ENCODE peak calls at places on chromosomes 6 and 20, in eight cellular contexts. O, B, D, Y, V, M, X and W are unnamed samples.

GRCh38 chr20:12698817-12699216 is 310.0 kb upstream of the SPTLC3 start:
- DNase-seq in B (no peak), M (no peak), O (no peak), X (no peak), D (no peak), Y (no peak), V (no peak), W (no peak)

GRCh38 chr20:47262365-47263013 is 94.0 kb downstream of the ZMYND8 start:
- DNase-seq in M (peak; percentile 59), B (no peak), Y (no peak), O (no peak), D (no peak), V (no peak), X (no peak), W (no peak)

GRCh38 chr6:90712165-90712564 is 125.3 kb upstream of the MAP3K7 start:
- DNase-seq in M (no peak), D (no peak), Y (no peak), B (no peak), V (no peak), O (peak; percentile 24), X (no peak), W (no peak)

GRCh38 chr20:25470045-25470444 is 62.6 kb downstream of the GINS1 start:
- DNase-seq in V (no peak), Y (no peak), X (no peak), O (peak; percentile 30), M (no peak), D (peak; percentile 55), B (no peak), W (no peak)

GRCh38 chr6:152979116-152979515 is 3.7 kb downstream of the FBXO5 start:
- DNase-seq in V (no peak), M (no peak), Y (no peak), D (no peak), X (no peak), O (no peak), B (no peak), W (no peak)

GRCh38 chr6:71394001-71394432 is 105.4 kb downstream of the OGFRL1 start:
- DNase-seq in D (no peak), X (no peak), M (no peak), V (no peak), O (peak; percentile 74), Y (no peak), B (no peak), W (no peak)

GRCh38 chr6:116059713-116060571 is 749 bp downstream of the FRK start:
- DNase-seq in O (peak; percentile 11), D (peak; percentile 53), Y (no peak), B (no peak), M (no peak), X (no peak), V (no peak), W (no peak)

GRCh38 chr6:101199441-101199840 is 194.1 kb upstream of the GRIK2 start:
- DNase-seq in D (no peak), V (no peak), X (no peak), M (no peak), Y (no peak), B (no peak), O (no peak), W (no peak)

GRCh38 chr6:30481213-30481964 is 7.9 kb upstream of the HLA-E start:
- DNase-seq in B (no peak), M (no peak), V (no peak), O (no peak), X (no peak), D (no peak), Y (no peak), W (no peak)

GRCh38 chr6:141552463-141552862 is 580.3 kb upstream of the GJE1 start:
- DNase-seq in D (no peak), B (no peak), O (peak; percentile 92), X (no peak), Y (no peak), M (no peak), V (no peak), W (no peak)

GRCh38 chr20:62361799-62362589 is 5.1 kb downstream of the LAMA5 start:
- DNase-seq in V (peak; percentile 48), X (peak; percentile 67), B (peak; percentile 45), M (peak; percentile 50), Y (no peak), D (peak; percentile 85), O (no peak), W (peak; percentile 36)

GRCh38 chr20:10667077-10667401 is 6.8 kb downstream of the JAG1 start:
- DNase-seq in O (peak; percentile 70), V (peak; percentile 68), X (no peak), D (peak; percentile 63), M (peak; percentile 71), B (no peak), Y (peak; percentile 43), W (no peak)

GRCh38 chr20:10667560-10668167 is 6.1 kb downstream of the JAG1 start:
- DNase-seq in V (no peak), Y (no peak), O (no peak), X (no peak), M (no peak), D (no peak), B (no peak), W (no peak)

GRCh38 chr20:10665027-10665561 is 8.7 kb downstream of the JAG1 start:
- DNase-seq in O (no peak), D (no peak), Y (no peak), B (no peak), M (no peak), X (no peak), V (no peak), W (no peak)

GRCh38 chr20:10665791-10666190 is 8.0 kb downstream of the JAG1 start:
- DNase-seq in D (no peak), V (no peak), B (no peak), O (no peak), X (peak; percentile 78), M (no peak), Y (no peak), W (no peak)

GRCh38 chr20:10666221-10667076 is 7.3 kb downstream of the JAG1 start:
- DNase-seq in O (no peak), X (peak; percentile 78), Y (no peak), B (no peak), V (no peak), D (peak; percentile 51), M (no peak), W (no peak)
- H3K4me3 ChIP-seq in O (no peak overlapping the region), X (peak overlapping the region; percentile 49), Y (no peak overlapping the region), B (peak overlapping the region; percentile 94), V (no peak overlapping the region), D (no peak overlapping the region), M (peak overlapping the region; percentile 97), W (no peak overlapping the region)

GRCh38 chr6:13605634-13606033 is 9.5 kb upstream of the NOL7 start:
- DNase-seq in B (no peak), X (no peak), D (no peak), M (no peak), V (no peak), Y (no peak), O (no peak), W (no peak)
- H3K4me1 ChIP-seq in B (peaks cover 4% of the 10 kb centered on the region), X (no peaks in the 10 kb centered on the region), D (no peaks in the 10 kb centered on the region), M (no peaks in the 10 kb centered on the region), V (no peaks in the 10 kb centered on the region), Y (no peaks in the 10 kb centered on the region), O (no peaks in the 10 kb centered on the region), W (no peaks in the 10 kb centered on the region)

DNA sequence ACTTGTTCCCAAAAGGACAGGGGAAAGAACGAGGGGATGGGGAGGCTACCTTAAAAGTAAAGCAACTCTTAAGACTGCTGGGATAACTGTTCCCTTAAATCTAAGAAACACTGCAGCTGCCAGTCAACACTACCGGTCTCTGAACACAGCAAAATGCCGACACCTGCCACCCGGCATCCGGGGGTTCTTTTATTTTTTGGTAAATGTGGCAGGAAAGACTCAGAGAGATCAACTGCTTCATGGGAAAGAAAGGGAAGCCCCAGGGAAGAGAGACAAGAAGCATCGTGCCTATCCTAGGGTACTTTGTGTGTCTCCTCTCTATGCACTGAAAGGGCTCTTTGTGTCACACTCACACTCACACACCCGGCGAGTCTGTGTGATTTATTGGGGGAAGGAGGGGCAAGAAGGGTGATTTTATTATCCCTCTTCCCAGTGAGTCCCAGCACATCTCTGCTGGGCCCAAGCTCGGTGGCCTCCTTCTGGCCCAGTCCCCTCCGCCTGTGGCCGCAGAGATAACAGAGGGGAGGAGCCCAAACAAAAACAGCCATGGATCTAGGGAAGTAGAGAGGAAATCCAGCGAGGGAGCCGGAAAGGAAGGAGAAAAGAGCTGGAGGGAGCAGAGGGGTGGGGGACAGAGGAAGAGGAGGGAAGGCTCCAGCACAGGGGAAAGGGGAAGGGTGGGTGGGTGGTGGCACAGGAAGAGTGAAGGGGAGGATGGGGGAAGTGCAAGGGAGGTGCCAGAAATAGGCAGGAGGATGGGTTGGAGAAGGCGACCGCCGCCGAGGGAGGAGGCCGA is 1.3 kb downstream of the FYN start:
- DNase-seq in V (peak; percentile 44), B (peak; percentile 26), D (no peak), O (peak; percentile 34), X (no peak), Y (peak; percentile 37), M (no peak), W (peak; percentile 39)
- H3K4me3 ChIP-seq in V (peak overlapping the region; percentile 99), B (peak overlapping the region; percentile 87), D (no peak overlapping the region), O (peak overlapping the region; percentile 77), X (peak overlapping the region; percentile 85), Y (peak overlapping the region; percentile 90), M (peak overlapping the region; percentile 72), W (peak overlapping the region; percentile 48)

GRCh38 chr6:35177139-35177538 is 36.0 kb upstream of the TCP11 start:
- DNase-seq in V (no peak), X (no peak), O (no peak), Y (no peak), M (no peak), B (no peak), D (no peak), W (no peak)
- H3K4me1 ChIP-seq in V (peaks cover 2% of the 10 kb centered on the region), X (no peaks in the 10 kb centered on the region), O (no peaks in the 10 kb centered on the region), Y (no peaks in the 10 kb centered on the region), M (peaks cover 9% of the 10 kb centered on the region), B (peaks cover 28% of the 10 kb centered on the region), D (no peaks in the 10 kb centered on the region), W (peaks cover 3% of the 10 kb centered on the region)

DNA sequence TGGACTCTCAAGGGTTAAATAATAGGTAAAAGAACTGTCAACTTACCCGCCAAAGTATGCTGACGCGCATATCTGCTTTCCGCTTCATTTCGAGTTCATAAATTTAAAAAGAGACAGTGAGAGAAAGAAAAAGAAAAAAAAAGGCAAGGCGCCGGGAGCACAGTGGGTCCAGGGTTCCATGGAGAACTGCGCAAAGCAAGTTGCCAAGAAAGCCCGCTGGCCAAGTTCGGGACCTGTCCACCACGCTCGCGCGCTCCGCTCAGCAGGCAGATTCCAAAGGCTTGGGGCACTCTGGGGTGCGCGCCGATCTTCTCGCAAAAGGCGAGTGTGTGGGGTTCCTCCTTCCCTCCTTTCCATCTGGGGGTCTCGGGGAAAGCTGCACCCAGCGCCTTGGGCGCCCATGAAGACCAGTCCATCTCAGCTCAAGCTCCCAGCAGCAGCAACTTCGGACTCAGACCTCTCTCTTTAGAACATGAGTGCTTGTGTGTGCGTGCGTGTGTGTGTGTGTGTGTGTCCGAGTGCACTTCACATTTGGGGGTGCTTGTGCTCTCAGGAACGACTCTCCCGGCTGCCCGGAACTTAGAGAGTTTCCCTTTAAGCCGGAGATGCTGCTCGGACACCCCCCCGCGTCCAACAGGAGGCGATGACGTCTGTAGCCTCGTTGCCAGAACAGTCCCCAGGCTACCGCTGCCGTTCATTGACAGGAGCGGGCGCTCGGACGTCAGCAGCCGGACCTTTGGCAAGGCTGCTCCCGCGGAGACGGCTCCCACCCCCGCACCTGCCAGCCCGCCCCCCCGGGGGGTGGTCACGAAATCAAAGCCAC is 180.0 kb downstream of the TBXT start:
- DNase-seq in X (no peak), O (peak; percentile 86), Y (peak; percentile 90), M (peak; percentile 78), D (peak; percentile 68), B (peak; percentile 87), V (peak; percentile 93), W (peak; percentile 97)
- H3K4me3 ChIP-seq in X (peak overlapping the region; percentile 69), O (peak overlapping the region; percentile 58), Y (peak overlapping the region; percentile 70), M (peak overlapping the region; percentile 63), D (no peak overlapping the region), B (peak overlapping the region; percentile 71), V (peak overlapping the region; percentile 41), W (peak overlapping the region; percentile 67)